ENCODE peak calls at places on chromosomes 12 and 14, in six cellular contexts. K is mammary epithelial cell; G is sigmoid colon; Z is CD8-positive, alpha-beta T cell; Q is upper lobe of right lung; B is A549. P is an unnamed sample.
A peak's percentile ranks its signal among the peaks of the same experiment; 100 is the strongest.

GRCh38 chr14:101199028-101199770 is 295.7 kb upstream of the RTL1 start:
- DNase-seq in K (no peak), G (peak; percentile 36), Q (no peak), B (no peak), Z (no peak), P (no peak)

GRCh38 chr14:90530523-90530922 is 133.7 kb downstream of the CALM1 start:
- DNase-seq in K (no peak), Q (no peak), B (no peak), G (no peak), Z (no peak), P (no peak)

GRCh38 chr14:102776761-102777710 is at the start of gene TRAF3:
- DNase-seq in Z (peak; percentile 81), B (peak; percentile 81), Q (peak; percentile 88), K (peak; percentile 61), G (peak; percentile 75), P (no peak)

GRCh38 chr12:108784270-108784669 is 53.0 kb upstream of the CORO1C start:
- DNase-seq in B (no peak), Q (no peak), G (no peak), K (no peak), Z (no peak), P (no peak)

GRCh38 chr12:39846971-39847661 is 227.5 kb upstream of the ABCD2 start:
- DNase-seq in Z (no peak), G (no peak), Q (no peak), B (no peak), K (no peak), P (no peak)

GRCh38 chr14:102828201-102828600 is 51.0 kb downstream of the TRAF3 start:
- DNase-seq in Q (no peak), G (no peak), B (no peak), K (no peak), Z (no peak), P (no peak)

GRCh38 chr12:71452006-71452405 is 12.4 kb downstream of the LGR5 start:
- DNase-seq in Q (no peak), K (no peak), G (no peak), Z (no peak), B (no peak), P (no peak)

GRCh38 chr12:12899530-12900380 is 8.4 kb downstream of the GPRC5A start:
- DNase-seq in Z (no peak), Q (no peak), G (peak; percentile 82), K (peak; percentile 79), B (no peak), P (no peak)

GRCh38 chr14:92703516-92703915 is 44.9 kb downstream of the LGMN start:
- DNase-seq in G (no peak), Z (no peak), K (no peak), Q (no peak), B (no peak), P (no peak)

GRCh38 chr14:35678403-35679028 is 130.6 kb downstream of the RALGAPA1 start:
- DNase-seq in Q (no peak), Z (no peak), K (no peak), B (no peak), G (no peak), P (no peak)

GRCh38 chr12:66169221-66170170 is at the start of gene TMBIM4:
- DNase-seq in B (peak; percentile 91), G (peak; percentile 94), K (peak; percentile 92), Q (peak; percentile 95), Z (peak; percentile 84), P (peak; percentile 78)

GRCh38 chr12:64946132-64946829 is 121.8 kb downstream of the TBC1D30 start:
- DNase-seq in Z (no peak), Q (no peak), K (no peak), G (peak; percentile 71), B (no peak), P (peak; percentile 56)

GRCh38 chr12:77406131-77406905 is 340.9 kb upstream of the E2F7 start:
- DNase-seq in G (no peak), Z (no peak), Q (no peak), B (no peak), K (no peak), P (no peak)

GRCh38 chr14:104363891-104364760 is 215.4 kb upstream of the C14orf180 start:
- DNase-seq in G (peak; percentile 42), Q (peak; percentile 51), B (no peak), Z (no peak), K (no peak), P (no peak)

GRCh38 chr14:61891251-61891650 is 129.0 kb downstream of the SNAPC1 start:
- DNase-seq in K (peak; percentile 24), G (no peak), B (no peak), Z (no peak), Q (no peak), P (no peak)

GRCh38 chr12:99170026-99170425 is 477.5 kb upstream of the GARIN6 start:
- DNase-seq in Z (no peak), G (no peak), K (no peak), Q (no peak), B (no peak), P (no peak)

GRCh38 chr12:104792570-104792969 is 165.5 kb downstream of the SLC41A2 start:
- DNase-seq in K (peak; percentile 81), Q (no peak), Z (no peak), B (peak; percentile 11), G (peak; percentile 74), P (peak; percentile 15)

GRCh38 chr14:104973215-104974145 is 4.7 kb downstream of the AHNAK2 start:
- DNase-seq in Z (no peak), Q (peak; percentile 87), B (peak; percentile 85), K (peak; percentile 98), G (peak; percentile 97), P (peak; percentile 83)

GRCh38 chr14:77181603-77182437 is at the start of gene TMEM63C:
- DNase-seq in G (no peak), Q (no peak), B (peak; percentile 78), K (peak; percentile 83), Z (peak; percentile 42), P (no peak)

GRCh38 chr14:52961060-52961639 is 10.3 kb upstream of the FERMT2 start:
- DNase-seq in G (peak; percentile 77), K (peak; percentile 53), Q (peak; percentile 64), Z (peak; percentile 54), B (peak; percentile 73), P (peak; percentile 63)

GRCh38 chr12:88362439-88362838 is 217.8 kb downstream of the KITLG start:
- DNase-seq in Z (no peak), Q (no peak), B (no peak), K (no peak), G (no peak), P (no peak)

GRCh38 chr14:92586001-92586947 is 72.7 kb downstream of the RIN3 start:
- DNase-seq in B (no peak), Z (peak; percentile 38), Q (no peak), K (peak; percentile 67), G (peak; percentile 71), P (peak; percentile 21)

GRCh38 chr12:131912526-131913274 is 16.4 kb upstream of the PUS1 start:
- DNase-seq in B (peak; percentile 90), Q (no peak), G (peak; percentile 96), K (peak; percentile 52), Z (no peak), P (peak; percentile 50)

GRCh38 chr12:9760699-9761406 is at the start of gene CD69:
- DNase-seq in Z (peak; percentile 77), K (peak; percentile 14), G (no peak), Q (no peak), B (no peak), P (no peak)

GRCh38 chr12:41743835-41744234 is 400.8 kb downstream of the GXYLT1 start:
- DNase-seq in K (peak; percentile 42), G (no peak), Q (no peak), Z (no peak), B (peak; percentile 25), P (no peak)

GRCh38 chr14:77239412-77239811 is 31.6 kb downstream of the NGB start:
- DNase-seq in Q (no peak), Z (no peak), K (no peak), G (no peak), B (no peak), P (no peak)

GRCh38 chr12:103462675-103463074 is 33.1 kb downstream of the C12orf42 start:
- DNase-seq in Q (no peak), K (no peak), Z (no peak), B (no peak), G (no peak), P (no peak)
- H3K27ac ChIP-seq in Q (no peak overlapping the region), K (no peak overlapping the region), Z (no peak overlapping the region), B (no peak overlapping the region), G (no peak overlapping the region), P (no peak overlapping the region)

GRCh38 chr14:75373616-75374015 is 54.2 kb upstream of the JDP2 start:
- DNase-seq in B (no peak), K (no peak), G (no peak), Z (no peak), Q (no peak), P (no peak)

GRCh38 chr14:75371297-75371696 is 56.5 kb upstream of the JDP2 start:
- DNase-seq in B (no peak), Q (no peak), Z (no peak), K (no peak), G (no peak), P (no peak)

GRCh38 chr14:75373133-75373532 is 54.7 kb upstream of the JDP2 start:
- DNase-seq in B (no peak), K (no peak), G (no peak), Z (no peak), Q (no peak), P (no peak)

GRCh38 chr14:75370416-75371205 is 57.2 kb upstream of the JDP2 start:
- DNase-seq in Q (no peak), K (no peak), Z (no peak), G (no peak), B (no peak), P (no peak)

GRCh38 chr14:75372260-75372659 is 55.6 kb upstream of the JDP2 start:
- DNase-seq in G (no peak), Z (no peak), K (no peak), B (no peak), Q (no peak), P (no peak)
- H3K27ac ChIP-seq in G (no peak overlapping the region), Z (no peak overlapping the region), K (no peak overlapping the region), B (no peak overlapping the region), Q (no peak overlapping the region), P (no peak overlapping the region)

DNA sequence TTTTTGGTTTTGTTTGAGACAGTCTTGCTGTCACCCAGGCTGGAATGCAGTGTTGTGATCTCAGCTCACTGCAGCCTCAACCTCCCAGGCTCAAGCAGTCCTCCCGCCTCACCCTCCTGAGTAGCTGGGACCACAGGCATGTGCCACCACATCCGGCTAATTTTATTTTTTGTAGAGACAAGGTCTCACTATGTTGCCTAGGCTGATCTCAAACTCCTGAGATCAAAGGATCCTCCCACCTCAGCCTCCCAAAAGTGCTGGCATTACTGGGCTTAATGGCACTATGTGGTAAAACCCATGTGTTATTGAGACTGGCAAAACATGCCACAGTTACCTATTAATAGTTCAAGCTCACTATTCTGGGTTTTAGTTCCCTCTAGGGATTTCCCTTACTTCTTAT is 51.2 kb upstream of the KCNH3 start:
- DNase-seq in Q (no peak), G (no peak), Z (no peak), B (no peak), K (no peak), P (no peak)
- H3K27ac ChIP-seq in Q (no peak overlapping the region), G (no peak overlapping the region), Z (no peak overlapping the region), B (no peak overlapping the region), K (no peak overlapping the region), P (no peak overlapping the region)

DNA sequence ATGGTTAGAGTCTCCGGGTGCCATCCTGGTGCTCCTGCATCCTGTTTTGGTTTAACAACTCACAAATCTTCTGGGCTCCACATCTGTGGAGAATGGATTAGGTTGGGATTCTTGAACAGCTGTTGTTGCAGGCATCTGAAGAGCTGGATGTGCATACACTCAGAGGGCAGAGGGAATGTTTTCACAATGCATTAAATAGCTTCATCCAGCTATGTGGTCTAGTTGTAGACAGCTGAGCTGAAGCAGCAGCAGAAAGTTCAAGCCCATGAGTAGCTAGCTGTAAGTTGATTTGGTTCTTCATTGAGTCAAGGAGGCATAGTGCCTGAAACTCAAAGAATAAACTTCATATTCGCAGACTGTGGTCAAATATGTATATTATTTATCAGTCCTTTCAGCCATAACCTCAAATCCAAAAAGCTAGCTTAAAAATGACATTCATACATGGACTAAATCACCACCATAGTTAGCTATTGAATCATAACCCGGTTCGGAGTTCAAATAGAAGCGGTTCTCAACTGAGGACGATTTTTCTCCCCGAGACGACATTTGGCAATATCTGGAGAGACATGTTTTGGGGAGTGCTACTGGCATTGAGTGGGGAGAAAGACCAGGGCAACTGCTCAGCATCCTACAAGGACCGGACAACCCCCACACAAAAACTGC is 858 bp upstream of the ANKRD13A start:
- DNase-seq in B (no peak), Q (no peak), G (no peak), K (no peak), Z (no peak), P (no peak)
- H3K27ac ChIP-seq in B (peak overlapping the region; percentile 98), Q (peak overlapping the region; percentile 95), G (peak overlapping the region; percentile 75), K (peak overlapping the region; percentile 96), Z (peak overlapping the region; percentile 94), P (peak overlapping the region; percentile 81)